ENCODE peak calls at places on chromosomes 11 and 22, in ten cellular contexts. O is transverse colon, Q is heart left ventricle, B is IMR-90, L is body of pancreas, S is Peyer's patch, M is A549, P is gastrocnemius medialis, D is ovary, C is K562. X is an unnamed sample.

GRCh38 chr22:31818481-31819392 is 64.9 kb downstream of the DEPDC5 start:
- DNase-seq in P (no peak), B (peak), M (no peak), L (no peak), C (no peak), D (no peak), Q (no peak), O (no peak), S (no peak), X (no peak)

GRCh38 chr22:23512348-23512705 is 67.8 kb downstream of the IGLL1 start:
- DNase-seq in C (no peak), O (no peak), P (no peak), D (no peak), S (no peak), B (no peak), L (no peak), M (no peak), Q (no peak), X (no peak)

GRCh38 chr11:112523917-112524316 is 263.3 kb upstream of the PLET1 start:
- DNase-seq in O (no peak), M (no peak), C (no peak), L (no peak), P (no peak), D (no peak), B (no peak), S (no peak), Q (no peak), X (no peak)

GRCh38 chr11:107042748-107043147 is 24.5 kb upstream of the GUCY1A2 start:
- DNase-seq in D (no peak), C (no peak), O (no peak), L (no peak), P (no peak), M (no peak), S (no peak), B (no peak), Q (no peak), X (no peak)

GRCh38 chr22:42202669-42203068 is 67.8 kb downstream of the TCF20 start:
- DNase-seq in M (no peak), S (no peak), L (no peak), C (no peak), O (no peak), D (no peak), P (no peak), B (peak), Q (no peak), X (peak)

GRCh38 chr11:130396965-130397364 is 31.4 kb downstream of the ADAMTS8 start:
- DNase-seq in B (no peak), Q (no peak), M (no peak), S (no peak), D (no peak), C (no peak), L (peak), P (no peak), O (no peak), X (no peak)

GRCh38 chr11:2196970-2197770 is 25.6 kb upstream of the TH start:
- DNase-seq in Q (peak), M (peak), O (peak), B (peak), C (peak), D (peak), P (peak), L (peak), S (peak), X (peak)

GRCh38 chr11:19187880-19188279 is 13.9 kb downstream of the CSRP3 start:
- DNase-seq in L (no peak), B (no peak), C (no peak), D (no peak), O (no peak), Q (no peak), M (no peak), S (no peak), P (no peak), X (no peak)

GRCh38 chr11:117928818-117929567 is at the start of gene TMPRSS13:
- DNase-seq in B (no peak), O (peak), Q (no peak), P (no peak), S (no peak), C (no peak), D (no peak), L (peak), M (no peak), X (no peak)

GRCh38 chr22:42344391-42344861 is 74.0 kb upstream of the TCF20 start:
- DNase-seq in C (no peak), O (no peak), L (no peak), P (no peak), D (peak), Q (peak), M (no peak), B (no peak), S (no peak), X (no peak)

GRCh38 chr22:45460288-45461109 is 42.2 kb upstream of the FBLN1 start:
- DNase-seq in O (peak), P (peak), M (no peak), L (peak), C (no peak), B (peak), Q (peak), D (peak), S (no peak), X (no peak)

GRCh38 chr22:21568207-21569075 is 927 bp downstream of the UBE2L3 start:
- DNase-seq in Q (peak), M (no peak), D (no peak), O (peak), L (peak), S (no peak), C (peak), B (peak), P (peak), X (peak)

GRCh38 chr11:69171476-69171875 is 15.7 kb downstream of the SMIM38 start:
- DNase-seq in P (no peak), D (no peak), L (no peak), B (no peak), S (no peak), C (no peak), Q (no peak), M (no peak), O (no peak), X (no peak)

GRCh38 chr11:69245491-69246345 is 48.2 kb upstream of the MYEOV start:
- DNase-seq in C (no peak), L (no peak), S (no peak), M (no peak), O (no peak), B (no peak), P (no peak), Q (peak), D (no peak), X (peak)

GRCh38 chr11:2142300-2142759 is 3.1 kb upstream of the IGF2 start:
- DNase-seq in S (no peak), D (no peak), P (no peak), B (peak), M (no peak), O (no peak), Q (no peak), L (no peak), C (no peak), X (no peak)

DNA sequence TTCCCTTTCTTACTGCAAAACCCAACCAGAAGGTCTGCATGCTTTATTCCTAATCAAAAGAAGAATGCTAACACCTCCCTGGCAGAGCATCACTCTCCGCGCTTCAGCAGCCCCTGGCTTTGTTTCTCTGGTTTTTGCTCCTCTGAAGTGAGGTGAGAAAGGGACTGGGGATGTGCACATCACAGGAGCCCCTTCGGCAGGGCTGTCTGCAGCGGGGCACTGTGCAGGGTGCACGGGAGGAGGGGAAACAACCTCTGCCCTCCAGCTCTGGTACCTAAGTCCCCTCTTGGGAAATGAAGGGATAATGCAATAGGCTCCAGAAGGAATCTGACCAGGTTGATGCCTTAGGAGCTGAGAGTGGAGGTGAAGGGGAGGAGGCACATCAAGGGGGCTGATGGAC is 312.7 kb downstream of the NTM start:
- DNase-seq in O (no peak), S (no peak), M (no peak), P (no peak), C (no peak), D (no peak), Q (no peak), L (no peak), B (no peak), X (no peak)
- H3K27ac ChIP-seq in O (no peak), S (no peak), M (no peak), P (no peak), C (no peak), D (no peak), Q (no peak), L (no peak), B (no peak), X (no peak)

GRCh38 chr11:75592699-75593098 is 30.6 kb downstream of the SERPINH1 start:
- DNase-seq in S (no peak), L (peak), C (no peak), B (no peak), M (no peak), P (no peak), D (no peak), Q (no peak), O (peak), X (no peak)
- TF ChIP-seq CTCF in S (no peak), L (no peak), C (peak), B (no peak), M (no peak), P (no peak), D (no peak), Q (no peak), O (no peak), X (no peak)

GRCh38 chr11:57762235-57762866 is 749 bp downstream of the CTNND1 start:
- DNase-seq in M (peak), B (no peak), S (no peak), O (peak), D (no peak), Q (no peak), C (no peak), L (peak), P (no peak), X (no peak)

GRCh38 chr11:57763568-57763967 is 2.0 kb downstream of the CTNND1 start:
- DNase-seq in D (no peak), M (peak), C (peak), O (no peak), S (no peak), Q (no peak), B (peak), P (no peak), L (no peak), X (no peak)

GRCh38 chr11:57758174-57758573 is 3.4 kb upstream of the CTNND1 start:
- DNase-seq in P (no peak), Q (no peak), O (no peak), D (no peak), M (no peak), C (no peak), B (no peak), S (no peak), L (no peak), X (no peak)

GRCh38 chr11:57764527-57764926 is 2.9 kb downstream of the CTNND1 start:
- DNase-seq in O (no peak), M (no peak), L (no peak), Q (no peak), B (no peak), C (no peak), P (no peak), S (no peak), D (no peak), X (no peak)

DNA sequence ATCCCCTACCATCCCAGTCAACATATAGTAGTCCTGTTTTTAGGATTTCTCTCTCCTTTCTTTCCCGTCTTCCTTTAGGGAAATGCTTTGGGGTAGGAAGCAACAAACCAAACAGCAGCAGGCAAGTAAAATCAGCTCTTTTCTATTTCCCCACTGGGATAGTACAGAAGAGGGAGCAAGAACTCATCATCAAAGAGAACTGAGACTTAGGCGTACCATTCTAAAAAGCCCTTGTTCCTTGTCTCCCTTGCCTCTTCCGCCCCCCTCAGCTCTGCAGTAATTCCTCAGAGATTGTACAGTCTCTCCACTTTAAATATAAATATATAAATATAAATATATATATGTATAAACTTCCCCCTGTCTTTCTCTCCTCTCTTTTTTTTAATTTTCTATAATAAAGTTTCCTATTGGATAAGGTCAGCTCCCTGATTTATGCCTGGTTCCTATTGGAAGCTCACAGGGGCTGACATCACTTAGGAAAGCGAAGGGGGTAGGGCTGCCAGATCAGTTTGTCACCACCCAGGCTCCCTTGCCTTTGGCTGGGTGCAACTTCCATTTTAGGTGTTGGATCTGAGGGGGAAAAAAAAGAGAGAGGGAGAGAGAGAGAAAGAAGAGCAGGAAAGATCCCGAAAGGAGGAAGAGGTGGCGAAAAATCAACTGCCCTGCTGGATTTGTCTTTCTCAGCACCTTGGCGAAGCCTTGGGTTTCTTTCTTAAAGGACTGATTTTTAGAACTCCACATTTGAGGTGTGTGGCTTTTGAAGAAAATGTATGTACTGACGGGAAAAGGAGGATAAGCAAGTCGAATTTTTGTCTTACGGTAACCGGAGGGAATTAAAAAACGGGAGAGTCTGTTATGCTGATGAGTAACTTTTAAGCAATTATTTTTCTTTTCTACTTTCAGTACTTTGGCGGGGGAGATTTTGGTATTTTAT is at the start of gene CTNND1:
- DNase-seq in D (peak), O (peak), S (peak), P (peak), B (peak), M (peak), L (peak), C (peak), Q (peak), X (peak)
- TF ChIP-seq POLR2A in D (peak), O (peak), S (peak), P (peak), B (peak), M (peak), L (peak), C (peak), Q (peak), X (peak)

DNA sequence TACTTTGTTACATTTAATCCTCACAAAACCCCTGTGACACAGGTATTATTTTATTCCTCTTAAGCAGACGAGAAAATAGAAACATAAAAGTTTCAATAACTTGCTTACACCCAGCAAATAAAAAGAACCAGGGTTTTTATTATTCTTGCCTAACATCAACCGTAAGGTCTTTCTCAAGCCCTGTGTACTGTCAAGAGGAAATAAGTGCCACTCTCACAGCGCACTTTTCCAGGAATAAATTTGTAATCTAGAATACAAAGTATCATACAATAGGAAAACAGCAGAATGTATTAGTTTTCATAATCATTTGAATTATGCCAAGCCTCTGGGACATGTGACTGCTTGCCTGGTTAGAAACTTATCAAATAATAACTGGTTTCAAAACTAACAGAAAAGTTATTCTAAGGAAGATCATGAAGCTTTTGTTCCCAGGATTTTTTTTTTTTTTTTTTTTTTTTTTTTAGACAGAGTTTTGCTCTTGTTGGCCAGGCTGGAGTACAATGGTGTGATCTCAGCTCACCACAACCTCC is 7.4 kb downstream of the CCDC34 start:
- DNase-seq in S (no peak), L (no peak), P (no peak), D (no peak), M (no peak), O (no peak), C (no peak), Q (no peak), B (no peak), X (no peak)
- H3K27ac ChIP-seq in S (no peak), L (peak), P (no peak), D (no peak), M (no peak), O (no peak), C (no peak), Q (no peak), B (no peak), X (no peak)

X was measured in adrenal gland.